ENCODE peak calls at places on chromosomes 16 and 17, in five cellular contexts. O, F, V, G and T are unnamed samples.

GRCh38 chr16:67764153-67764552 is 42.2 kb downstream of the RANBP10 start:
- DNase-seq in O (no peak), F (no peak), V (no peak), G (no peak), T (no peak)

GRCh38 chr17:48570325-48571023 is 7.7 kb downstream of the HOXB4 start:
- DNase-seq in O (no peak), F (peak; percentile 62), V (no peak), G (no peak), T (no peak)

GRCh38 chr17:16259926-16260325 is 42.9 kb downstream of the PIGL start:
- DNase-seq in O (no peak), F (no peak), V (no peak), G (no peak), T (no peak)

GRCh38 chr16:35598696-35599332 is 2139.4 kb downstream of the TP53TG3F start:
- DNase-seq in O (no peak), F (no peak), V (no peak), G (no peak), T (no peak)

GRCh38 chr17:50513501-50513900 is 5.3 kb downstream of the MYCBPAP start:
- DNase-seq in O (no peak), F (no peak), V (no peak), G (no peak), T (no peak)

GRCh38 chr16:57972285-57972684 is 1.4 kb upstream of the CNGB1 start:
- DNase-seq in O (no peak), F (no peak), V (no peak), G (no peak), T (no peak)

GRCh38 chr16:67462279-67462655 is 18.7 kb downstream of the ATP6V0D1 start:
- DNase-seq in O (no peak), F (no peak), V (no peak), G (no peak), T (no peak)

GRCh38 chr17:61766520-61766919 is 96.8 kb downstream of the BRIP1 start:
- DNase-seq in O (no peak), F (no peak), V (no peak), G (no peak), T (no peak)

GRCh38 chr16:23380501-23380951 is 72.5 kb downstream of the COG7 start:
- DNase-seq in O (no peak), F (no peak), V (no peak), G (no peak), T (no peak)

GRCh38 chr17:27494192-27495091 is 38.2 kb downstream of the KSR1 start:
- DNase-seq in O (no peak), F (no peak), V (peak; percentile 71), G (peak; percentile 84), T (no peak)

GRCh38 chr16:4734730-4735575 is 616 bp downstream of the DNAAF8 start:
- DNase-seq in O (peak; percentile 94), F (peak; percentile 93), V (peak; percentile 81), G (peak; percentile 61), T (no peak)

GRCh38 chr16:79599837-79600635 is 501 bp downstream of the MAF start:
- DNase-seq in O (peak; percentile 65), F (no peak), V (peak; percentile 19), G (no peak), T (no peak)

GRCh38 chr16:57036315-57036714 is 47.0 kb downstream of the NLRC5 start:
- DNase-seq in O (no peak), F (no peak), V (no peak), G (no peak), T (no peak)

GRCh38 chr16:47511882-47512281 is 50.8 kb downstream of the PHKB start:
- DNase-seq in O (peak; percentile 34), F (no peak), V (no peak), G (no peak), T (no peak)

DNA sequence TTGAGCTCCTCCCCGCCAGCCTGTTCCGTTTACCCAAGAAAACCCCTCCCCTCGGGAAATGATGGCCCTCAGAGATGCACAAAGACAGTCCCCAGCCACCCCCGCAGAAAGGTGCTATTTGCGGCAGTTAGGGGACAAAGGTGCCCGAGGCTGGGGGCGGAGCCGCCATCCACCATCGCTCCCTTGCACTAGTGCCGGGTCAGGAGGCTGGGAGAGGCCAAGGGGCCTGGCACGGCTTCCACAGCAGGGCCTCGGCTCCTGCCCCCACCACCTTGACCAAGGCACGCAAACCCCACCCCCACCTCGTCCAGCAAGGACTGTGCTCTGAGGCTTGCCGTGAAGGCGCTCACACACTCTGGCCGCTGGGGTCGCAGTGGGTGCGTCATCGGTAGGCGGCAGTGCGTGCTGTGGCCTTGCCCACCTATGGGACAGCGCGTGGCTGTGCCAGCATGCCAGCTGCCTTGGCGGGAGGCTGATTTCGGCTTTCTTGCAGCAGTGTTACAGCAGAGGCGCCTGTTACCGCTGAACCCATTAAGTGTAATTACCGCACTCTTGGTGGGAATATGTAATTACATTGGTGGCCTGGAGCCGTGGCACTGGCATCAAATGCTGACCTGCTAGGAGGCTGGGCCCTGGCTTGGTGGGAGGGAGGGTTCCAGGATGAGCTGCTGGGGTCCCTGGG is 31.8 kb downstream of the TPSG1 start:
- DNase-seq in O (no peak), F (peak; percentile 60), V (no peak), G (peak; percentile 19), T (no peak)
- TF ChIP-seq ESRRA in O (no peak), F (no peak), V (no peak), G (no peak), T (no peak)

GRCh38 chr16:10658943-10659342 is 35.8 kb downstream of the TEKT5 start:
- DNase-seq in O (no peak), F (no peak), V (no peak), G (no peak), T (no peak)
- TF ChIP-seq ESRRA in O (no peak), F (no peak), V (no peak), G (no peak), T (no peak)

GRCh38 chr16:10171225-10171624 is 11.0 kb downstream of the GRIN2A start:
- DNase-seq in O (no peak), F (no peak), V (no peak), G (peak; percentile 83), T (no peak)

GRCh38 chr16:10168258-10168657 is 14.0 kb downstream of the GRIN2A start:
- DNase-seq in O (no peak), F (no peak), V (no peak), G (no peak), T (no peak)

GRCh38 chr16:10169031-10169430 is 13.2 kb downstream of the GRIN2A start:
- DNase-seq in O (no peak), F (no peak), V (no peak), G (no peak), T (no peak)

GRCh38 chr16:10170016-10170415 is 12.2 kb downstream of the GRIN2A start:
- DNase-seq in O (no peak), F (no peak), V (no peak), G (no peak), T (no peak)

GRCh38 chr16:10172848-10173655 is 9.2 kb downstream of the GRIN2A start:
- DNase-seq in O (no peak), F (no peak), V (no peak), G (no peak), T (peak; percentile 4)
- TF ChIP-seq ESRRA in O (no peak), F (no peak), V (no peak), G (no peak), T (no peak)

GRCh38 chr17:58339775-58340622 is 11.4 kb upstream of the TSPOAP1 start:
- DNase-seq in O (peak; percentile 3), F (no peak), V (no peak), G (no peak), T (no peak)

GRCh38 chr17:58337600-58338453 is 9.2 kb upstream of the TSPOAP1 start:
- DNase-seq in O (peak; percentile 84), F (peak; percentile 58), V (no peak), G (peak; percentile 82), T (peak; percentile 90)

GRCh38 chr17:58338907-58339774 is 10.5 kb upstream of the TSPOAP1 start:
- DNase-seq in O (peak; percentile 78), F (peak; percentile 80), V (no peak), G (peak; percentile 38), T (peak; percentile 87)

GRCh38 chr17:58337126-58337599 is 8.6 kb upstream of the TSPOAP1 start:
- DNase-seq in O (no peak), F (no peak), V (no peak), G (no peak), T (no peak)

GRCh38 chr17:58338454-58338841 is 9.9 kb upstream of the TSPOAP1 start:
- DNase-seq in O (no peak), F (no peak), V (no peak), G (no peak), T (no peak)
- TF ChIP-seq ESRRA in O (no peak), F (no peak), V (no peak), G (no peak), T (no peak)

DNA sequence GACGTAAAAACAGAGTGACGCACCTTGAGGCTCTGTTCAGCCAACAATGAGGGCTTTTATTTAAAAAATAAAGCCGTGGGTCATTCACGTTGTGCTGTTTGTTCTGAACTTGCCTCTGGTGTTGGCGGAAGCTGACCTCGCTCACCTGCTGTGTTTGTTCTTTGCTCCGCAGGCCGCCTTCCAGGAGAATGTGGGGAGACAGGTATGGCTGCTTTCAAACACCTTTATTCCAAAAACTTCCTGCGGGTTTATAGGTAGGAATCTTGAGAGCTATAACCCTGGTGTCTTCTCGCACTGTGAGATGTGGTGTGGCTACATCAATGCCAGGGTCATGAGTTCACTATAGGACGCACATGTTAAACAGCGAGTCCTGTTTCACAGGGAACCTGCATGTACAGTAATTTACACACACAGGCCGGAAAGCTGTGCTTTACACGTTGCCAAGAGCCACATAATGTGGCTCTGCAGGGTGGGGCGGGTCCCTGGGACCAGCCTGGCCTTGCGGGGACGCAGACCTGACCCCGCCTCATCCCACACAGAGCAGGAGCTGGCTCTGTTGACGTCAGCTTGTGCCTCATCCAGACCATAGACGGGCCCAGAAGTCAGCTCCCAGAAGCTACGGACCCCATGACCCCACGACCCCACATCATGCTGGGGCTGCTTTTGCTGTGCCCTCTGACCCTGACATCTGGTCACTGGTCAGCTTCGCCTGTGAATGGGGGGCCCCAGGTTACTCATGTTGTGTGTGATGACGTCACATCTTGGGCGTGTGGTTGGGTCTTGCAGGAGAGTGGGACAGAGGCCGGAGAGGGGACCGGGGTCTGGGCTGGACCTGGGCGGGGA is 49.9 kb upstream of the ZNF750 start:
- DNase-seq in O (no peak), F (no peak), V (no peak), G (peak; percentile 92), T (no peak)
- TF ChIP-seq ESRRA in O (no peak), F (no peak), V (no peak), G (no peak), T (no peak)

GRCh38 chr17:73359255-73359816 is 47.5 kb upstream of the CDC42EP4 start:
- DNase-seq in O (no peak), F (no peak), V (no peak), G (no peak), T (no peak)

GRCh38 chr17:73357981-73358380 is 46.2 kb upstream of the CDC42EP4 start:
- DNase-seq in O (no peak), F (no peak), V (no peak), G (no peak), T (no peak)

GRCh38 chr17:73357318-73357717 is 45.5 kb upstream of the CDC42EP4 start:
- DNase-seq in O (no peak), F (no peak), V (no peak), G (no peak), T (no peak)

GRCh38 chr17:73359987-73360410 is 48.2 kb upstream of the CDC42EP4 start:
- DNase-seq in O (peak; percentile 81), F (no peak), V (no peak), G (peak; percentile 72), T (no peak)

GRCh38 chr17:73358668-73359067 is 46.9 kb upstream of the CDC42EP4 start:
- DNase-seq in O (no peak), F (no peak), V (no peak), G (no peak), T (no peak)
- TF ChIP-seq ESRRA in O (no peak), F (no peak), V (no peak), G (no peak), T (no peak)